ENCODE peak calls at places on chromosomes 16 and 17, in six cellular contexts. C is adrenal gland, K is thyroid gland, Y is GM12878, Q is uterus, L is gastrocnemius medialis. P is an unnamed sample. For H3K27me3, the result is how much of the 10 kb centered on the place peaks cover.

GRCh38 chr17:80100035-80100323 is 1.4 kb upstream of the GAA start:
- DNase-seq in Y (no peak), C (no peak), L (no peak), K (no peak), Q (no peak), P (no peak)

GRCh38 chr16:84996365-84996764 is 15.0 kb downstream of the ZDHHC7 start:
- DNase-seq in L (no peak), Y (no peak), C (no peak), K (no peak), Q (no peak), P (no peak)

GRCh38 chr17:67689534-67690177 is 28.1 kb upstream of the NOL11 start:
- DNase-seq in L (no peak), Y (peak), K (peak), Q (peak), C (peak), P (peak)

GRCh38 chr16:3149630-3150345 is 15.0 kb downstream of the ZNF213 start:
- DNase-seq in Q (peak), L (no peak), K (peak), Y (no peak), C (peak), P (no peak)

GRCh38 chr16:17723735-17724134 is 253.0 kb upstream of the XYLT1 start:
- DNase-seq in L (no peak), Y (no peak), C (no peak), Q (no peak), K (no peak), P (no peak)

GRCh38 chr16:11901091-11901490 is 14.7 kb downstream of the GSPT1 start:
- DNase-seq in C (no peak), Q (no peak), K (no peak), Y (no peak), L (no peak), P (no peak)

GRCh38 chr16:64445245-64445644 is 676.6 kb downstream of the CDH11 start:
- DNase-seq in K (no peak), C (no peak), Q (no peak), Y (no peak), L (no peak), P (no peak)

GRCh38 chr16:14576532-14576931 is 53.5 kb downstream of the PARN start:
- DNase-seq in Q (no peak), L (no peak), C (no peak), Y (no peak), K (no peak), P (no peak)

GRCh38 chr16:1089822-1090619 is 6.0 kb downstream of the C1QTNF8 start:
- DNase-seq in K (no peak), C (peak), L (peak), Y (no peak), Q (peak), P (no peak)

GRCh38 chr17:4444782-4445473 is 11.2 kb downstream of the SPNS3 start:
- DNase-seq in Q (no peak), K (no peak), L (peak), Y (no peak), C (peak), P (peak)

GRCh38 chr16:768428-768827 is 7.9 kb downstream of the MSLN start:
- DNase-seq in Y (no peak), K (no peak), C (no peak), Q (no peak), L (no peak), P (no peak)

GRCh38 chr16:78628526-78628925 is 529.1 kb downstream of the WWOX start:
- DNase-seq in K (no peak), L (no peak), Q (no peak), C (no peak), Y (no peak), P (no peak)

GRCh38 chr17:60495260-60495659 is 30.8 kb downstream of the APPBP2 start:
- DNase-seq in K (no peak), Y (no peak), C (no peak), Q (no peak), L (no peak), P (no peak)

GRCh38 chr16:27313422-27314160 is at the start of gene IL4R:
- DNase-seq in Q (peak), K (peak), L (peak), C (peak), Y (no peak), P (no peak)

GRCh38 chr16:67664258-67664657 is 2.3 kb downstream of the ENKD1 start:
- DNase-seq in Q (no peak), L (no peak), C (no peak), K (no peak), Y (no peak), P (no peak)

GRCh38 chr17:4708436-4708835 is 2.0 kb upstream of the ARRB2 start:
- DNase-seq in K (no peak), L (no peak), Q (no peak), C (no peak), Y (no peak), P (no peak)

GRCh38 chr16:89202422-89203215 is 2.3 kb upstream of the SLC22A31 start:
- DNase-seq in L (no peak), Y (no peak), Q (no peak), C (no peak), K (no peak), P (no peak)

GRCh38 chr16:89371968-89372634 is 118.3 kb downstream of the ANKRD11 start:
- DNase-seq in L (no peak), K (no peak), Y (no peak), C (peak), Q (no peak), P (no peak)

GRCh38 chr16:5644132-5644531 is 546.5 kb upstream of the EEF2KMT start:
- DNase-seq in C (no peak), K (no peak), Q (no peak), Y (no peak), L (no peak), P (no peak)

GRCh38 chr17:2235792-2236365 is 67.7 kb downstream of the SMG6 start:
- DNase-seq in Q (no peak), C (peak), Y (no peak), K (no peak), L (peak), P (no peak)

GRCh38 chr16:86347916-86348555 is 162.3 kb upstream of the FOXF1 start:
- DNase-seq in Y (no peak), L (no peak), C (no peak), Q (no peak), K (no peak), P (no peak)

GRCh38 chr17:1496814-1497325 is 4.4 kb upstream of the MYO1C start:
- DNase-seq in Y (no peak), K (no peak), C (no peak), L (no peak), Q (no peak), P (no peak)

GRCh38 chr16:89188064-89188441 is 12.3 kb downstream of the SLC22A31 start:
- DNase-seq in K (no peak), Q (no peak), C (no peak), L (no peak), Y (no peak), P (no peak)

GRCh38 chr16:51756447-51757123 is 605.5 kb upstream of the SALL1 start:
- DNase-seq in C (no peak), Q (no peak), L (no peak), Y (no peak), K (peak), P (no peak)

GRCh38 chr17:79810138-79811027 is 13.5 kb upstream of the CBX8 start:
- DNase-seq in L (no peak), C (no peak), K (peak), Q (peak), Y (no peak), P (no peak)

GRCh38 chr16:30407794-30408534 is 558 bp downstream of the ZNF771 start:
- DNase-seq in K (no peak), Q (no peak), C (no peak), Y (no peak), L (no peak), P (no peak)

GRCh38 chr16:2952679-2953078 is 11.4 kb upstream of the KREMEN2 start:
- DNase-seq in K (no peak), Q (no peak), C (no peak), L (no peak), Y (no peak), P (no peak)

GRCh38 chr17:83149326-83149725 is 69.9 kb downstream of the METRNL start:
- DNase-seq in Y (no peak), Q (no peak), C (no peak), K (no peak), L (no peak), P (peak)

GRCh38 chr16:85778873-85779272 is 20.5 kb downstream of the EMC8 start:
- DNase-seq in Y (no peak), C (no peak), Q (no peak), K (no peak), L (no peak), P (no peak)

GRCh38 chr17:38428150-38428642 is at the start of gene ARHGAP23:
- DNase-seq in Q (peak), Y (no peak), K (peak), L (peak), C (peak), P (no peak)
- TF ChIP-seq POLR2A in Q (peak), Y (no peak), K (no peak), L (peak), C (peak), P (no peak)

GRCh38 chr17:42053701-42054100 is 3.3 kb upstream of the C17orf113 start:
- DNase-seq in Y (no peak), Q (no peak), C (no peak), K (no peak), L (no peak), P (no peak)

GRCh38 chr17:42055003-42055402 is 4.6 kb upstream of the C17orf113 start:
- DNase-seq in K (no peak), Y (no peak), C (no peak), L (no peak), Q (no peak), P (no peak)

GRCh38 chr17:42052478-42052877 is 2.1 kb upstream of the C17orf113 start:
- DNase-seq in K (no peak), Q (no peak), C (no peak), Y (no peak), L (no peak), P (no peak)

GRCh38 chr17:42055496-42055895 is 5.1 kb upstream of the C17orf113 start:
- DNase-seq in C (peak), L (no peak), Q (no peak), Y (no peak), K (no peak), P (no peak)

GRCh38 chr17:42054101-42054500 is 3.7 kb upstream of the C17orf113 start:
- DNase-seq in L (no peak), Q (no peak), Y (no peak), K (no peak), C (no peak), P (no peak)
- H3K27me3 ChIP-seq in L (under half), Q (under half), Y (under half), K (under half), C (under half), P (under half)

GRCh38 chr16:4616047-4616811 is 1.5 kb upstream of the UBALD1 start:
- DNase-seq in Q (peak), L (peak), Y (peak), C (peak), K (peak), P (peak)
- TF ChIP-seq POLR2A in Q (peak), L (peak), Y (peak), C (peak), K (peak), P (peak)

DNA sequence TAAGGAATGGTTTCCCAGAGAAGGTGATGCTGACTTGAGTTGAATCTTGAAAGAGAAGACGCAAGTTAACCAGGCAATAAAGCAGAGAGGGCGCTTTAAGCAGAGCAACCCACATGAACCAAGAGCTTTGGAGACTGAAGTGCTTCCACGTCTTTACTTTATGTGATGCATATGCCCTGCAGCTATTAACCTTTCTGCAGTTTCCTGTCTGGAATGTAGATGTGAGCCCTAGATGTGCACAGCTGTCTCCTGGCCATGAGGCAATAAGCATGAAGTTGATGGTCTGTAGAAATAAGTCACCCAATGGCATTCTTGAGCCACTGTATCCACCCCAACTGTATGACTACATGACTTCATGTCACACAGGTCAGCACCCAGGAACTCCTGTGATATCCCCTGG is 5.7 kb upstream of the CHST4 start:
- DNase-seq in L (no peak), Y (no peak), K (no peak), C (no peak), Q (no peak), P (no peak)
- H3K27me3 ChIP-seq in L (under half), Y (under half), K (under half), C (under half), Q (under half), P (under half)

GRCh38 chr17:75270966-75271232 is at the start of gene MIF4GD:
- DNase-seq in C (no peak), L (no peak), Y (no peak), Q (no peak), K (no peak), P (no peak)
- TF ChIP-seq POLR2A in C (peak), L (peak), Y (no peak), Q (peak), K (no peak), P (no peak)

GRCh38 chr17:74864866-74865395 is 5.2 kb upstream of the GRIN2C start:
- DNase-seq in L (peak), Y (no peak), K (peak), Q (peak), C (peak), P (peak)
- H3K27me3 ChIP-seq in L (under half), Y (under half), K (under half), Q (under half), C (under half), P (under half)

GRCh38 chr17:45060824-45061605 is at the start of gene NMT1:
- DNase-seq in L (peak), Y (peak), Q (peak), C (peak), K (peak), P (peak)
- TF ChIP-seq POLR2A in L (peak), Y (peak), Q (peak), C (peak), K (peak), P (peak)

GRCh38 chr17:73168667-73169066 is 3.9 kb downstream of the SSTR2 start:
- DNase-seq in Y (no peak), Q (no peak), L (no peak), K (no peak), C (peak), P (no peak)

GRCh38 chr17:73165616-73166404 is 1.0 kb downstream of the SSTR2 start:
- DNase-seq in C (no peak), K (peak), L (no peak), Y (no peak), Q (no peak), P (no peak)

GRCh38 chr17:73163043-73163442 is 1.8 kb upstream of the SSTR2 start:
- DNase-seq in L (no peak), K (no peak), Y (no peak), Q (no peak), C (no peak), P (no peak)

GRCh38 chr17:73170324-73170723 is 5.5 kb downstream of the SSTR2 start:
- DNase-seq in Q (no peak), C (no peak), Y (no peak), L (no peak), K (no peak), P (no peak)

DNA sequence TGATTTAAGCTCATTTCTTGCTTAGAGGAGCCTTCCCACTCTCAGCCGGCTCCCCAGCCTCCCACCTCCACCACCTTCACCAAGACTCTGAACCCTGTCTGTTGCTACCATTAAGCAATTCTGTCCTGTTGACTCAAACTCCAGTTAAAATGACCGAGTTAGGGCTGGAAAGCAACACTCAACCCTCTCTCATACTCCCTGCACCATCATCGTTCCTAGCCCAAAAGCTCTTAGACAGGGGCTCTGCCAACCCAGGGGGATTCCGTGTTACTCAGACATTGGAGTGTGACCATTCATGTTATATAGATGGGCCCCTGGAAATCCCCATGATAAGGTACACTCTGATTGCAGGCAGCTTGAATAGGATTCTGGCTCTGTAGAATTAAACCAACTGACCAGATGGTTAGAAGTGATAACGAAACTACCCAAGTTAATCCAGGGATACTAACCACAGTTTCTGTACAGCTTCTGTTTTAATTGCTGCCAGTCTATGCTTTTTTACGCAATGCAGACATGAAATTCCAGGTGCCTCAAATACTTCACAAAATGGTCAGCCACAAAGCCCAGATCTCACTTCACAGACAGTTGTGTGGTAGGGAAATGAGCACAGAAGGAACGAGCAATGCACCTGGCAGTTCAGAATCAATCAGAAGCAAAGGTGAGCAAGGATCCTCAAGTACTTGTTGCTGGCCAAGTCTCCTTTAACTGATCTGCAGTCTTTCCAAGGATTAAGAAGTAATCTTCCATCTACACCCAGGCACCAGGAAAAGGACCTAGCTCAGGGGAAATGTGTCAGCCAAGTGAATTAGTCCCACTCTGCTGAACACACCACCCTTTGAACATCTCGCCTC is 2.1 kb downstream of the SSTR2 start:
- DNase-seq in K (no peak), Y (no peak), Q (no peak), C (no peak), L (no peak), P (no peak)
- H3K27me3 ChIP-seq in K (under half), Y (under half), Q (under half), C (under half), L (under half), P (under half)

GRCh38 chr17:35432176-35433074 is at the start of gene SLFN12:
- DNase-seq in Y (peak), K (peak), C (peak), Q (peak), L (peak), P (no peak)
- TF ChIP-seq POLR2A in Y (peak), K (no peak), C (peak), Q (peak), L (peak), P (no peak)